ENCODE peak calls at places on chromosomes 12 and 14, in eight cellular contexts. M, K, N, E, I, U, Y and X are unnamed samples.

GRCh38 chr12:62196146-62196545 is 64.1 kb upstream of the USP15 start:
- DNase-seq in M (no peak), K (no peak), N (no peak), E (no peak), I (no peak), U (no peak), Y (no peak), X (no peak)

GRCh38 chr12:29616664-29617409 is 119.4 kb upstream of the OVCH1 start:
- DNase-seq in M (no peak), K (no peak), N (no peak), E (no peak), I (peak; percentile 75), U (no peak), Y (no peak), X (peak; percentile 70)

GRCh38 chr12:41142376-41142775 is 45.7 kb upstream of the PDZRN4 start:
- DNase-seq in M (no peak), K (no peak), N (no peak), E (no peak), I (peak; percentile 7), U (no peak), Y (no peak), X (no peak)

GRCh38 chr12:110372056-110372425 is 31.5 kb downstream of the ANAPC7 start:
- DNase-seq in M (no peak), K (no peak), N (no peak), E (no peak), I (no peak), U (no peak), Y (no peak), X (no peak)

GRCh38 chr12:21831671-21832357 is 57.3 kb upstream of the KCNJ8 start:
- DNase-seq in M (no peak), K (no peak), N (no peak), E (no peak), I (no peak), U (no peak), Y (no peak), X (no peak)

GRCh38 chr12:28583771-28584261 is 393.6 kb downstream of the CCDC91 start:
- DNase-seq in M (no peak), K (no peak), N (no peak), E (no peak), I (peak; percentile 92), U (no peak), Y (no peak), X (peak; percentile 97)

GRCh38 chr12:132437252-132438138 is 52.5 kb upstream of the FBRSL1 start:
- DNase-seq in M (no peak), K (no peak), N (no peak), E (no peak), I (no peak), U (peak; percentile 74), Y (no peak), X (peak; percentile 14)

GRCh38 chr14:96894966-96895365 is 97.8 kb downstream of the VRK1 start:
- DNase-seq in M (no peak), K (no peak), N (no peak), E (no peak), I (no peak), U (no peak), Y (no peak), X (no peak)

GRCh38 chr14:81886588-81886987 is 352.9 kb upstream of the SEL1L start:
- DNase-seq in M (no peak), K (no peak), N (no peak), E (no peak), I (no peak), U (no peak), Y (no peak), X (no peak)

GRCh38 chr12:76083761-76084276 is 666 bp downstream of the NAP1L1 start:
- DNase-seq in M (peak; percentile 74), K (peak; percentile 49), N (peak; percentile 74), E (peak; percentile 70), I (peak; percentile 79), U (peak; percentile 72), Y (peak; percentile 78), X (peak; percentile 79)

GRCh38 chr14:77204907-77205306 is 23.3 kb downstream of the TMEM63C start:
- DNase-seq in M (no peak), K (no peak), N (no peak), E (no peak), I (no peak), U (no peak), Y (no peak), X (no peak)

GRCh38 chr14:20857630-20858261 is 33.4 kb upstream of the RNASE3 start:
- DNase-seq in M (peak; percentile 56), K (peak; percentile 77), N (peak; percentile 65), E (peak; percentile 79), I (peak; percentile 43), U (peak; percentile 27), Y (peak; percentile 61), X (peak; percentile 61)